ENCODE peak calls at places on chromosome 22, in eight cellular contexts. I, W, Z, K, B, D, A and L are unnamed samples.

GRCh38 chr22:21726650-21727049 is 8.9 kb downstream of the YPEL1 start:
- DNase-seq in D (no peak), B (peak; percentile 31), I (no peak), Z (peak; percentile 41), W (no peak), A (peak; percentile 55), K (no peak), L (no peak)

GRCh38 chr22:22167791-22168189 is 76.8 kb upstream of the VPREB1 start:
- DNase-seq in K (no peak), W (no peak), Z (no peak), I (no peak), B (no peak), A (no peak), D (no peak), L (no peak)

GRCh38 chr22:42990131-42990838 is 24.7 kb downstream of the PACSIN2 start:
- DNase-seq in W (no peak), K (no peak), Z (no peak), D (no peak), B (no peak), A (peak; percentile 59), I (peak; percentile 90), L (no peak)

GRCh38 chr22:23401111-23401909 is 178.8 kb downstream of the IGLL1 start:
- DNase-seq in Z (no peak), I (peak; percentile 25), D (no peak), A (no peak), B (no peak), K (peak; percentile 36), W (no peak), L (no peak)

GRCh38 chr22:41001722-41002122 is 50.5 kb downstream of the RBX1 start:
- DNase-seq in I (peak; percentile 28), A (no peak), D (no peak), W (no peak), B (no peak), Z (no peak), K (peak; percentile 7), L (no peak)

GRCh38 chr22:36552300-36552699 is 23.3 kb upstream of the EIF3D start:
- DNase-seq in Z (no peak), A (peak; percentile 49), B (no peak), W (no peak), I (no peak), K (no peak), D (no peak), L (no peak)

GRCh38 chr22:46425011-46425410 is 89.5 kb downstream of the TRMU start:
- DNase-seq in B (no peak), W (no peak), Z (no peak), A (no peak), I (peak; percentile 57), K (no peak), D (no peak), L (no peak)

GRCh38 chr22:49327411-49327810 is 500.3 kb downstream of the BRD1 start:
- DNase-seq in I (no peak), A (no peak), K (no peak), B (no peak), D (no peak), W (no peak), Z (no peak), L (no peak)

GRCh38 chr22:46178755-46179505 is 28.6 kb downstream of the PPARA start:
- DNase-seq in K (no peak), Z (no peak), B (no peak), I (no peak), W (no peak), D (no peak), A (no peak), L (no peak)

GRCh38 chr22:44700456-44700855 is 1.5 kb upstream of the PRR5 start:
- DNase-seq in B (no peak), I (no peak), W (no peak), A (no peak), K (no peak), Z (no peak), D (no peak), L (no peak)

GRCh38 chr22:46362221-46362933 is 26.9 kb downstream of the TRMU start:
- DNase-seq in W (no peak), D (no peak), Z (no peak), A (no peak), B (no peak), K (no peak), I (no peak), L (no peak)

GRCh38 chr22:45977551-45978274 is 751 bp upstream of the WNT7B start:
- DNase-seq in I (no peak), D (no peak), B (no peak), Z (no peak), K (no peak), A (peak; percentile 58), W (no peak), L (no peak)

GRCh38 chr22:20116376-20116950 is 559 bp downstream of the RANBP1 start:
- DNase-seq in Z (no peak), W (no peak), B (no peak), K (no peak), I (no peak), D (no peak), A (no peak), L (no peak)

GRCh38 chr22:20118572-20119020 is 1.6 kb upstream of the TRMT2A start:
- DNase-seq in I (no peak), W (peak; percentile 15), Z (no peak), B (no peak), K (no peak), D (no peak), A (no peak), L (no peak)

GRCh38 chr22:20115691-20116375 is at the start of gene RANBP1:
- DNase-seq in D (no peak), I (no peak), Z (no peak), A (no peak), W (peak; percentile 25), K (no peak), B (no peak), L (no peak)

GRCh38 chr22:20117656-20118571 is 888 bp upstream of the TRMT2A start:
- DNase-seq in I (peak; percentile 14), D (peak; percentile 26), W (peak; percentile 49), Z (no peak), K (no peak), A (peak; percentile 42), B (no peak), L (no peak)

DNA sequence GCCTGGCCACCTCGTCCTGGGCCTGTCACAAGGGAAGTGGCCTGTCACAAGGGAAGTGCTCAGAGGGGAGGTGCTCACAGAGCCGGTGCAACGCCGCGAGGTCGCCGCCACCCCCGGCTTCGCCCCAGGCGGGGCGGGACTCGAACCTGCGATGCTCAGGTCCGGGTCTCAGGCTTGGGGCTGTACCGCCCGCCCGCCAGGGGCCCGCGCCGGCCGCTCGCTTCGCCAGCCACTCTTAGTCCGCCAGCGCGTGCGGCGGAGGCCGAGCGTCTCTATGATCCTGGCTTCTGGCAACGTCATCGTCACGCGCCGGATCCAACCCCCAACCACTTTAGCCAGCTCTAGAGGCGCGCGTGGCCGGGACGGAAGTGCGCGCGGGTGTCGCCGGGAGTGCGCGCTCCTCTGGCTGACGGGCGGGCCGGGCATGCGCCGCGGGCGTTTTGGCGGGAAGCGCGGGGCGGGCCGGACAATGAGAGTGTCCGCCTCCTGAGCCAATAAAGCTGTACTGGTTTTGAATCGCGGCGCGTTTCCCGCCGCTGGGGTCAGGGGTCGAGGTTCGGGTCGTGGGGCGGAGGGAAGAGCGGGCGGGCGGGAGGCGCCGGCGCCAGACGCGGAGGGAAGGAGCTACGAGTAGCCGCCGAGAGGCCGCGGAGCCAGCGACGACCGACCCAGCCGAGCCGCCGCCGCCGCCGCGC is at the start of gene TRMT2A:
- DNase-seq in I (peak; percentile 98), A (peak; percentile 99), W (peak; percentile 99), K (peak; percentile 94), D (peak; percentile 92), B (peak; percentile 98), Z (peak; percentile 99), L (peak; percentile 96)
- TF ChIP-seq CTCF in I (no peak), A (no peak), W (peak; percentile 44), K (no peak), D (no peak), B (peak; percentile 37), Z (no peak), L (no peak)

GRCh38 chr22:37658133-37659065 is at the start of gene PDXP:
- DNase-seq in A (peak; percentile 100), K (peak; percentile 100), I (peak; percentile 100), Z (peak; percentile 99), W (peak; percentile 99), D (peak; percentile 97), B (peak; percentile 98), L (peak; percentile 94)
- TF ChIP-seq CTCF in A (no peak), K (no peak), I (no peak), Z (no peak), W (no peak), D (no peak), B (no peak), L (no peak)

GRCh38 chr22:19478086-19478392 is 954 bp downstream of the UFD1 start:
- DNase-seq in I (no peak), A (no peak), D (no peak), K (no peak), B (no peak), W (no peak), Z (no peak), L (no peak)

GRCh38 chr22:19478466-19479357 is at the start of gene UFD1:
- DNase-seq in W (peak; percentile 93), D (peak; percentile 74), B (peak; percentile 65), Z (peak; percentile 74), K (peak; percentile 72), I (peak; percentile 84), A (peak; percentile 84), L (peak; percentile 44)

GRCh38 chr22:19476023-19476422 is 3.0 kb downstream of the UFD1 start:
- DNase-seq in D (no peak), K (no peak), A (no peak), W (no peak), I (no peak), B (no peak), Z (no peak), L (no peak)

GRCh38 chr22:19479358-19480172 is at the start of gene CDC45:
- DNase-seq in D (peak; percentile 89), I (peak; percentile 99), K (peak; percentile 96), A (peak; percentile 99), Z (peak; percentile 89), W (peak; percentile 98), B (peak; percentile 84), L (peak; percentile 88)

GRCh38 chr22:19477321-19478085 is 1.5 kb downstream of the UFD1 start:
- DNase-seq in K (no peak), D (no peak), I (peak; percentile 45), A (no peak), Z (no peak), W (no peak), B (no peak), L (no peak)
- TF ChIP-seq CTCF in K (peak; percentile 29), D (peak; percentile 39), I (peak; percentile 16), A (no peak), Z (no peak), W (peak; percentile 35), B (no peak), L (no peak)

GRCh38 chr22:38051261-38051660 is 5.9 kb upstream of the PICK1 start:
- DNase-seq in A (no peak), D (no peak), B (no peak), I (no peak), Z (no peak), K (no peak), W (no peak), L (no peak)
- TF ChIP-seq CTCF in A (no peak), D (no peak), B (no peak), I (no peak), Z (no peak), K (no peak), W (no peak), L (no peak)